ENCODE peak calls at places on chromosomes 7 and 10, in seven cellular contexts. Q is mammary epithelial cell; V is uterus; A is CD4-positive, alpha-beta T cell; W is PC-3; C is transverse colon; Z is Peyer's patch. K is an unnamed sample. For H3K9me3, the result is how much of the 10 kb centered on the place peaks cover.

GRCh38 chr7:140661124-140661523 is 11.6 kb upstream of the ADCK2 start:
- DNase-seq in Q (no peak), V (no peak), A (no peak), W (no peak), C (peak), Z (no peak), K (no peak)

GRCh38 chr7:16462618-16463017 is 2.9 kb downstream of the SOSTDC1 start:
- DNase-seq in Q (peak), V (no peak), A (no peak), W (no peak), C (no peak), Z (no peak), K (no peak)

GRCh38 chr10:124244256-124244877 is 151.0 kb upstream of the CHST15 start:
- DNase-seq in Q (no peak), V (no peak), A (no peak), W (no peak), C (peak), Z (no peak), K (no peak)

GRCh38 chr10:28246023-28246422 is 56.8 kb downstream of the MPP7 start:
- DNase-seq in Q (no peak), V (no peak), A (no peak), W (no peak), C (no peak), Z (no peak), K (no peak)

GRCh38 chr7:120254845-120255244 is 18.1 kb upstream of the KCND2 start:
- DNase-seq in Q (no peak), V (no peak), A (no peak), W (no peak), C (no peak), Z (no peak), K (no peak)

GRCh38 chr7:97015787-97016391 is 8.7 kb downstream of the DLX5 start:
- DNase-seq in Q (no peak), V (no peak), A (no peak), W (peak), C (no peak), Z (no peak), K (no peak)

GRCh38 chr7:138902156-138902555 is 79.0 kb downstream of the KIAA1549 start:
- DNase-seq in Q (no peak), V (no peak), A (no peak), W (no peak), C (no peak), Z (no peak), K (no peak)

GRCh38 chr10:18583575-18584270 is 67.7 kb downstream of the NSUN6 start:
- DNase-seq in Q (no peak), V (no peak), A (no peak), W (peak), C (no peak), Z (no peak), K (no peak)

GRCh38 chr10:44394696-44395383 is 9.9 kb upstream of the CXCL12 start:
- DNase-seq in Q (no peak), V (peak), A (no peak), W (no peak), C (no peak), Z (no peak), K (no peak)

GRCh38 chr7:17131060-17131345 is 167.4 kb upstream of the AHR start:
- DNase-seq in Q (no peak), V (no peak), A (no peak), W (no peak), C (no peak), Z (no peak), K (no peak)

GRCh38 chr10:88116491-88116890 is 253.1 kb downstream of the PTEN start:
- DNase-seq in Q (peak), V (no peak), A (no peak), W (no peak), C (no peak), Z (no peak), K (no peak)

GRCh38 chr7:2248984-2249694 is 7.1 kb downstream of the NUDT1 start:
- DNase-seq in Q (peak), V (peak), A (no peak), W (peak), C (peak), Z (peak), K (no peak)

GRCh38 chr7:96563409-96563808 is 146.2 kb downstream of the SEM1 start:
- DNase-seq in Q (no peak), V (no peak), A (no peak), W (no peak), C (no peak), Z (no peak), K (no peak)

GRCh38 chr10:51269816-51270215 is 195.5 kb downstream of the PRKG1 start:
- DNase-seq in Q (no peak), V (no peak), A (no peak), W (peak), C (no peak), Z (no peak), K (no peak)

GRCh38 chr10:14554091-14554842 is 220.4 kb downstream of the FAM107B start:
- DNase-seq in Q (peak), V (no peak), A (no peak), W (peak), C (peak), Z (peak), K (no peak)

GRCh38 chr7:137462074-137462715 is 118.7 kb upstream of the PTN start:
- DNase-seq in Q (peak), V (no peak), A (no peak), W (peak), C (no peak), Z (no peak), K (no peak)

GRCh38 chr7:101991860-101992259 is 174.4 kb downstream of the CUX1 start:
- DNase-seq in Q (no peak), V (no peak), A (no peak), W (no peak), C (no peak), Z (no peak), K (no peak)

DNA sequence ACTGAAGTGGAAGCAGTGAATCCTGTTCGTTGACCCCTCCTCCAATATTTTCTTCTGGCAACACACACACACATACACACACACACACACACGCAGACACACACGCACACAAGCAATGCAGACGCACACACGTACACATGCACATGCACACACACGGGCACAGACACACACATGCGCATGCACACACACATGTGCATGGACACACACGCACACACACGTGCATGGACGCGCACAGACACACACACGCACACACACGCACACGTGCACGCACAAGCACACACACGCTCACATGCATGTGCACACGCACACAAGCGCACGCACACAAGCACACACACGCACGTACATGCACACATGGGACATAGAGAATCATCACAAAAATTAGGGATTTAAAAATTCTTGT is 488.2 kb upstream of the TPK1 start:
- DNase-seq in Q (no peak), V (no peak), A (no peak), W (no peak), C (no peak), Z (no peak), K (no peak)
- H3K9me3 ChIP-seq in Q (under half), V (under half), A (under half), W (under half), C (under half), Z (under half), K (under half)

DNA sequence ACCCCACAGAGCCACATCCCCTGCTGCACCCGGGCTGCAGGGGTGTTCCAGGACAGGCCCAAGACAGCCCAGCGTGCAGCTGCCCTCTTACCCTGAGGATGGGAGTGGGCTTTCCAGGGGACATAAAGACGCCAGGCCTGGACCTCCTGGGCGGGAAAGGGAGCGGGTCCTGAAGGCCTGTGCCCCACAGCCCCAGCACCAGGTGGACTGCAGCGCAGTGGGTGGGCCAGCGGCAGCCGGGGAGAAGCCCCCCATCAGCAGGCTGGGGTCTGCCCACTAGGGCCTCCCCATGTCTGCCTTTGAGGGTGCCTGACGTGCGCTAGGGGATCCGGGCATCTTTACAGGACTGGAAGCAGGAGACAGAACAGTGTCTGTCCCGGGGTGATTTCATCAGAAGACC is 22.6 kb upstream of the ZNF735 start:
- DNase-seq in Q (no peak), V (no peak), A (no peak), W (no peak), C (no peak), Z (no peak), K (no peak)
- H3K9me3 ChIP-seq in Q (half or more), V (under half), A (under half), W (under half), C (under half), Z (under half), K (under half)

DNA sequence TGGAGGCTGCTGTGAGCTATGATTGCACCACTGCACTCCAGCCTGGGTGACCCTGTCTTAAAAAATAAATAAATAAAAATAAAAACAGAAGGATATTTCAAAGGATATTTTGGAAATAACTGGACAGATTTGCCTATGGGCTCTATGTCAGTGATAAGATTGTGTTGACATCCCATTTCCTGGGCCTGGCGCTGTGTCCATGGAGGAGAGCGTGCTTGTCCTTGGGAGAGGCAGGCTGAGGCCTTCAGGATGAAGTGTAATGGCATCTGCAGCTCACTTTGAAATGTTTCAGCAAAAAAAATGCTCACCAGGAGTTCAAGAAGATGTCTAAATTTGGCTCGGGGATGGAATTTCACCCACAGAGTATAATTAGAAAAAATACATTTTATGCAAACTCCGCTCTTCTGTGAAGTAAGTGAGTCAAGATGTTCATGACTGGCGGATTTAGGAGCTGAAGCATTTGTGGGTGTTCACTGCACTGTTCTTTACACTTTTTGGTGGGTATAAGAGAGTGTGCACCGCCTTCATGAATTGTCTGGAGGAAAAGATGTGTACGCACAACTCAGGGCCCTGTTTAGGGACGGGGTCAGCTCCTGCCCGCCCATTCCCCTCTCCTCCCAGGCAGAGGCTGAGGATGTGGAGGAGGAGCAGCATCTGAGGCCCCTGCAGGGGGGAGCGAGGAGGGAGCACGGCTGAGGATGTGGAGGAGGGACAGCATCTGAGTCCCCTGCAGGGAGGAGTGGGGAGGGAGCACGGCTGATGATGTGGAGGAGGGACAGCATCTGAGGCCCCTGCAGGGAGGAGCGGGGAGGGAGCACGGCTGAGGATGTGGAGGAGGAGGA is 18.5 kb upstream of the FOXL3 start:
- DNase-seq in Q (no peak), V (no peak), A (no peak), W (no peak), C (no peak), Z (no peak), K (no peak)
- H3K9me3 ChIP-seq in Q (under half), V (under half), A (under half), W (under half), C (under half), Z (under half), K (under half)

DNA sequence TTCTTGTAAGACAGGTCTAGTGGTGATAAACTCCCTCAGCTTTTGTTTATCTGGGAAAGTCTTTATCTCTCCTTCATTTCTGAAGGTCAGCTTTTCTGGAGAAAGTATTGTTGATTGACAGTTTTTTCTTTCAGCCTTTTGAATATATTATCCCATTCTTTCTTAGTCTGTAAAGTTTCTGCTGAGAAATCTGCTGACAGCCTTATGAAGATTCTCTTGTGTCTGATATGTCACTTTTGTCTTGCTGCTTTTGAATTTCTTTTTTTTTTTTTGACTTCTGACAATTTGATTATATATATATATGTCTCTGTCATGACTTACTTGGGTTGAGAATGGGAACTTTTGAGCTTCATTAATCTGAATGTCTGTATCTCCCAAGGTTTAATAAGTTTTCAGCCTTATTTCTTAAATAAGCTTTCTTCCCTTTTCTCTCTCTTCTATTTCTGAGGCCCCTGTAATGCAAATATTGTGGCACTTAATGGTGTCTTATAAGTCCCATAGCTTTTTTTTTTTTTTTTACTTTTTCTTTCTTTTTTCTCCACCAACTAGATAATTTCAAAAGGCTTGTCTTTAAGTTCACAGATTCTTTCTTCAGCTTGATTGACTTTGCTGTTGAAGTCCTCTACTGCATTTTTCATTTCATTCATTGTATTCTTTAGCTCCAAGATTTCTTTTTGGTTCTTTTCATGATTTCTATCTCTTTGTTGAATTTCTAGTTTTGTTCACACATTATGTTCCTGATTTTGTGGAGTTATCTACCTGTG is 81.4 kb upstream of the IL6 start:
- DNase-seq in Q (no peak), V (no peak), A (no peak), W (no peak), C (no peak), Z (no peak), K (no peak)
- H3K9me3 ChIP-seq in Q (under half), V (under half), A (under half), W (under half), C (under half), Z (under half), K (under half)

GRCh38 chr10:130265542-130265941 is 129.4 kb downstream of the GLRX3 start:
- DNase-seq in Q (no peak), V (no peak), A (no peak), W (no peak), C (no peak), Z (no peak), K (no peak)
- H3K9me3 ChIP-seq in Q (under half), V (under half), A (under half), W (under half), C (under half), Z (under half), K (under half)

GRCh38 chr7:53541467-53541866 is 506.0 kb downstream of the POM121L12 start:
- DNase-seq in Q (no peak), V (no peak), A (no peak), W (no peak), C (no peak), Z (no peak), K (no peak)

GRCh38 chr7:53542164-53542563 is 506.7 kb downstream of the POM121L12 start:
- DNase-seq in Q (no peak), V (no peak), A (no peak), W (no peak), C (no peak), Z (no peak), K (no peak)

GRCh38 chr7:53539558-53539957 is 504.1 kb downstream of the POM121L12 start:
- DNase-seq in Q (no peak), V (no peak), A (no peak), W (no peak), C (no peak), Z (no peak), K (no peak)
- H3K9me3 ChIP-seq in Q (under half), V (under half), A (under half), W (under half), C (under half), Z (under half), K (under half)

DNA sequence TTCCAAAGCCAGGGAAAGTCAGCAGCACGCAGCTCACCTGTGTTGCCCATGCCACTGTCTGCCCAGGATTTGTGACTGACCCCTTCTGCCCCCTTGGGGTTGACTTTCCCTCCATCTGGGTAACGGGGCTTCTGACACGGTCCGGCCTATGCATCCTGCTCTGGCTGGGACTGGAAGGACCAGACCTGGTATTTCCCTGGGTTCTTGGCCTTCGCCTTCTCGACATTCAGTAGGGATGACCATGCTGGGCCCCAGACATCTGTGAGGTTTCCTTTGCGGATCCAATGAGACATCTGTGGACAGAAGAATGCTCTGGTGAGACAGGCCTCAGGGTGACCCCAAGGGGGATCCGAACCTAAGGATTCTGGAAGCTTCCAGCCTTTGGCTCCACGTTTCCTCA is 34.2 kb upstream of the ZNF716 start:
- DNase-seq in Q (no peak), V (no peak), A (no peak), W (no peak), C (no peak), Z (no peak), K (no peak)
- H3K9me3 ChIP-seq in Q (under half), V (under half), A (under half), W (under half), C (under half), Z (under half), K (under half)

DNA sequence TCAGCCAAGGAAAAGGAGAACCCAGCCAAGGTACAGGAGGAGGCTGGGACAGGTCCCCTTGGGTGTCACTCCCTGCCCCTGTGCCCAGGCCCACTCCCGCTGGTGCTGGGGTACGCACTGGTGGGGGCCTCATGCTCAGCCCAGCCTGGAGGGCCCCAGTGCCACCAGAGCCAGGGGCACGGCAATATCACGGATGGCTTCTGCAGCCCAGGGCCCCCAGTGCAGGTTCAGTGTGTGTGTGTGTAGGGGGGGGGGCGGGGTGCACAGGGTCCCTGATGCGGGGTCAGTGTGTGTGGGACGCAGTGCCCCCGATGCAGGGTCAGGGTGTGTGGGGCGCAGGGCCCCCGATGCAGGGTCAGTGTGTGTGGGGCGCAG is 23.4 kb upstream of the ZNF716 start:
- DNase-seq in Q (no peak), V (no peak), A (no peak), W (no peak), C (no peak), Z (no peak), K (no peak)
- H3K9me3 ChIP-seq in Q (under half), V (under half), A (under half), W (under half), C (under half), Z (under half), K (under half)